ENCODE peak calls at places on chromosomes 3 and 15, in five cellular contexts. P is A549, W is H1, D is K562, B is HepG2. Q is an unnamed sample.

GRCh38 chr3:4656059-4656458 is 162.9 kb downstream of the ITPR1 start:
- DNase-seq in P (peak), W (peak), D (peak), B (peak), Q (peak)

GRCh38 chr15:101723161-101723873 is 956 bp downstream of the TARS3 start:
- DNase-seq in P (no peak), W (no peak), D (no peak), B (no peak), Q (peak)

GRCh38 chr3:46974421-46975227 is 1.9 kb downstream of the CCDC12 start:
- DNase-seq in P (no peak), W (no peak), D (no peak), B (peak), Q (no peak)

GRCh38 chr3:14457999-14458398 is 55.6 kb downstream of the SLC6A6 start:
- DNase-seq in P (no peak), W (peak), D (peak), B (no peak), Q (no peak)

GRCh38 chr3:32448686-32449474 is 53.8 kb downstream of the CMTM6 start:
- DNase-seq in P (no peak), W (no peak), D (no peak), B (no peak), Q (no peak)

GRCh38 chr15:100123611-100124010 is 218.2 kb downstream of the ADAMTS17 start:
- DNase-seq in P (no peak), W (no peak), D (no peak), B (no peak), Q (no peak)

GRCh38 chr3:153734777-153735551 is 386.2 kb upstream of the ARHGEF26 start:
- DNase-seq in P (peak), W (no peak), D (no peak), B (peak), Q (no peak)

GRCh38 chr3:184733181-184733580 is 21.3 kb upstream of the MAGEF1 start:
- DNase-seq in P (no peak), W (peak), D (no peak), B (no peak), Q (no peak)

GRCh38 chr3:56988874-56989433 is 71.5 kb upstream of the SPATA12 start:
- DNase-seq in P (peak), W (peak), D (peak), B (peak), Q (peak)

GRCh38 chr3:135491478-135491877 is 474.1 kb upstream of the PPP2R3A start:
- DNase-seq in P (no peak), W (peak), D (no peak), B (no peak), Q (no peak)

GRCh38 chr3:159766563-159767185 is 222.0 kb upstream of the IL12A start:
- DNase-seq in P (peak), W (no peak), D (peak), B (no peak), Q (peak)

GRCh38 chr3:130820976-130821375 is 72.9 kb upstream of the ATP2C1 start:
- DNase-seq in P (peak), W (no peak), D (no peak), B (peak), Q (peak)

DNA sequence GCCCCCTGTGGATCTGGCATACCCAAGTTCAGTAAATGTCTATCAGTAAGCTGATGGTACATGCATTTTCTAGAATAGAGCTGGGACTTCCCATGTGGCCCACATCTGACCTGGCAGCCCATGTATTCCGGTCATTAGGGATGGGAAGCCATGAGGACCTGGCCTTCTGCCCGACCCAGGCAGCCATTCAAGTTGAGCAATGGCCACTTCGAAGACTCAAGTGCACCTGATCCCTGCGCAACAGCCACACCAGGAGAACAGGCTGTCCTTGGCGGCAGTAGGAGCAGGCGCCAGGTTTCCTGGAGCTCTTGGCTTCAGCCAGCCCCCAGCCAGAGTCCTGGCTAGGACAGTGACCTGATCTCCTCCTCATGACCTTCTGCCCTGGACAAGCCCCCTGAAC is 14.6 kb downstream of the HEMK1 start:
- DNase-seq in P (no peak), W (no peak), D (no peak), B (no peak), Q (no peak)
- TF ChIP-seq MAFK in P (no peak), W (no peak), D (no peak), B (no peak), Q (no peak)

GRCh38 chr15:27656296-27656987 is 442.7 kb downstream of the OCA2 start:
- DNase-seq in P (no peak), W (no peak), D (no peak), B (no peak), Q (no peak)

GRCh38 chr15:27665002-27665401 is 434.1 kb downstream of the OCA2 start:
- DNase-seq in P (no peak), W (no peak), D (no peak), B (no peak), Q (no peak)

GRCh38 chr15:27655063-27655462 is 444.1 kb downstream of the OCA2 start:
- DNase-seq in P (no peak), W (no peak), D (no peak), B (no peak), Q (no peak)

DNA sequence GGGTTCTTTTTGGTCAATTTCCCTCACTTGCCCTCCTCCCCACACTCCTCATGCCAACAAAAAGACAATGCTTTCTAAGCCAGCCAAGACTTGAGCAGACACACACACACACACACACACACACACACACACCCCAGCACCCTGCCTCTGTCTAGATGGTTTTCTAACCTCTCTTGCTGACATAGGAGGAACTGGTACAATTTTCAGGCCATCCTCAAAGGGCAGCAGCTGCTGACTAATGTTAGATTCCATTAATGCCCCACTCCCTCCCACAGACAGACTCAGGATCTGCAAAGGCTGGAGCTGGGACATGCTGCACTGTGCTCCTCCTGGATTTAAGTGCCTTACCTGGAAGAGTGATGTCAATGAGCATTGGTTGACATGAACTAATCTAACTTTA is 438.4 kb downstream of the OCA2 start:
- DNase-seq in P (no peak), W (no peak), D (no peak), B (no peak), Q (no peak)
- TF ChIP-seq MAFK in P (no peak), W (no peak), D (no peak), B (no peak), Q (no peak)

GRCh38 chr3:113844622-113845222 is 6.1 kb downstream of the GRAMD1C start:
- DNase-seq in P (peak), W (no peak), D (no peak), B (peak), Q (peak)
- TF ChIP-seq MAFK in P (no peak), W (no peak), D (no peak), B (no peak), Q (no peak)

GRCh38 chr15:38563723-38564519 is 693 bp downstream of the RASGRP1 start:
- DNase-seq in P (peak), W (peak), D (peak), B (no peak), Q (peak)

GRCh38 chr15:38559908-38560307 is 4.7 kb downstream of the RASGRP1 start:
- DNase-seq in P (no peak), W (no peak), D (no peak), B (no peak), Q (no peak)

GRCh38 chr15:38560456-38560926 is 4.1 kb downstream of the RASGRP1 start:
- DNase-seq in P (no peak), W (no peak), D (no peak), B (no peak), Q (no peak)

GRCh38 chr15:38564557-38565286 is at the start of gene RASGRP1:
- DNase-seq in P (peak), W (peak), D (peak), B (peak), Q (peak)

GRCh38 chr15:38562278-38562677 is 2.3 kb downstream of the RASGRP1 start:
- DNase-seq in P (no peak), W (no peak), D (no peak), B (no peak), Q (no peak)
- TF ChIP-seq MAFK in P (no peak), W (no peak), D (no peak), B (no peak), Q (no peak)

GRCh38 chr15:25800761-25801515 is 62.2 kb downstream of the ATP10A start:
- DNase-seq in P (no peak), W (peak), D (no peak), B (no peak), Q (no peak)
- TF ChIP-seq MAFK in P (no peak), W (no peak), D (no peak), B (no peak), Q (no peak)